ENCODE peak calls at places on chromosome X, in nine cellular contexts. O is PC-3, G is psoas muscle, L is HL-60, W is glutamatergic neuron, D is hepatocyte, E is endothelial cell, Z is nephron progenitor cell, Y is AG04449. V is an unnamed sample.

GRCh38 chrX:80174925-80175574 is 160.5 kb downstream of the TBX22 start:
- DNase-seq in O (peak; percentile 68), G (peak; percentile 37), L (no peak), W (no peak), D (peak; percentile 12), E (no peak), Z (no peak), Y (no peak), V (no peak)

GRCh38 chrX:124421898-124422622 is 75.7 kb downstream of the SH2D1A start:
- DNase-seq in O (peak; percentile 23), G (no peak), L (no peak), W (no peak), D (no peak), E (no peak), Z (no peak), Y (no peak), V (no peak)

GRCh38 chrX:125374169-125374568 is 54.5 kb downstream of the TEX13C start:
- DNase-seq in O (no peak), G (no peak), L (no peak), W (no peak), D (no peak), E (no peak), Z (no peak), Y (no peak), V (no peak)

GRCh38 chrX:47241201-47242011 is 8.6 kb downstream of the USP11 start:
- DNase-seq in O (no peak), G (no peak), L (no peak), W (no peak), D (no peak), E (no peak), Z (no peak), Y (no peak), V (no peak)

GRCh38 chrX:107684956-107685385 is 56.7 kb downstream of the PRPS1 start:
- DNase-seq in O (no peak), G (peak; percentile 85), L (peak; percentile 87), W (no peak), D (peak; percentile 58), E (peak; percentile 11), Z (no peak), Y (no peak), V (no peak)

GRCh38 chrX:85977218-85977617 is 70.1 kb downstream of the CHM start:
- DNase-seq in O (no peak), G (no peak), L (no peak), W (no peak), D (no peak), E (no peak), Z (no peak), Y (no peak), V (peak; percentile 21)

GRCh38 chrX:137549073-137549472 is 16.9 kb upstream of the ZIC3 start:
- DNase-seq in O (no peak), G (no peak), L (no peak), W (no peak), D (no peak), E (no peak), Z (no peak), Y (no peak), V (no peak)

GRCh38 chrX:75067931-75068330 is 88.2 kb downstream of the ABCB7 start:
- DNase-seq in O (peak; percentile 14), G (no peak), L (no peak), W (no peak), D (no peak), E (no peak), Z (no peak), Y (no peak), V (no peak)

GRCh38 chrX:139112432-139112831 is 400.9 kb upstream of the FGF13 start:
- DNase-seq in O (peak; percentile 79), G (no peak), L (no peak), W (no peak), D (peak; percentile 4), E (no peak), Z (no peak), Y (no peak), V (no peak)

GRCh38 chrX:133369065-133369464 is 46.2 kb downstream of the GPC4 start:
- DNase-seq in O (no peak), G (no peak), L (no peak), W (no peak), D (no peak), E (no peak), Z (no peak), Y (no peak), V (no peak)

GRCh38 chrX:105226499-105226898 is 6.0 kb upstream of the TEX13A start:
- DNase-seq in O (no peak), G (no peak), L (no peak), W (no peak), D (no peak), E (no peak), Z (no peak), Y (no peak), V (no peak)

GRCh38 chrX:2626750-2627149 is 64.3 kb upstream of the CD99 start:
- DNase-seq in O (no peak), G (no peak), L (no peak), W (no peak), D (no peak), E (no peak), Z (no peak), Y (no peak), V (no peak)

GRCh38 chrX:2631743-2632532 is 59.2 kb upstream of the CD99 start:
- DNase-seq in O (no peak), G (no peak), L (peak; percentile 49), W (no peak), D (no peak), E (no peak), Z (no peak), Y (no peak), V (no peak)

GRCh38 chrX:2629316-2630168 is 61.6 kb upstream of the CD99 start:
- DNase-seq in O (no peak), G (no peak), L (peak; percentile 32), W (no peak), D (no peak), E (no peak), Z (no peak), Y (no peak), V (no peak)

GRCh38 chrX:2628751-2629315 is 62.3 kb upstream of the CD99 start:
- DNase-seq in O (no peak), G (no peak), L (no peak), W (no peak), D (no peak), E (no peak), Z (no peak), Y (no peak), V (no peak)

DNA sequence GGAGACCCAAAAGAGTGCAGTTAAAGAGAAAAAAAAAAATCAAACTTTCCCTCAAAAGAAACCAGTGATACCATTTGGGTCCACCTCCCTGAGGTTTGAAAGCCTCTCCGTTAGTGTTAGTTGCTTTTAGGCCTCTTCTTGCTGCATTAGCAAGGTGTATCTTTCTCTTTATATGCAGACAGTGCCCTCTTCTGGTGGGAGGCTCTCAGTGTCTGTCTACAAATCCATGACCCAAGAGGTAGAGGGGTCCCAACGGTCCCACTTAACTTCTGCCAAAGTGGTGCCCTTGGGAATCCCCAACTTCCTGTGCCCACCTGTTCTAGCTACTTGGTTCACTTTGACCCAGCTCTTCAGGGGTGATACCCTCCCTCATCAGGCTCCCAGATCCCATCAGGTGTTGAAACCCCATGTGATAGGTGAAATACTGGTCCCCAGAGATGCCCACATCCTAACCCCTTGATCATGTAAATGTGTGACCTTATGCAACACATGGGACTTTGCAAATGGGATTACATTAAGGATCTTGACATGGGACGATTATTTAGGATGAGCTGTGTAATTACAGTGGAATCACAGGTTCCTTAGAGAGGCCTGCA is 63.7 kb upstream of the CD99 start:
- DNase-seq in O (peak; percentile 55), G (no peak), L (no peak), W (peak; percentile 61), D (peak; percentile 52), E (no peak), Z (peak; percentile 55), Y (no peak), V (peak; percentile 41)
- TF ChIP-seq CTCF in O (peak; percentile 73), G (peak; percentile 32), L (no peak), W (peak; percentile 69), D (peak; percentile 54), E (peak; percentile 29), Z (peak; percentile 70), Y (peak; percentile 51), V (peak; percentile 70)

DNA sequence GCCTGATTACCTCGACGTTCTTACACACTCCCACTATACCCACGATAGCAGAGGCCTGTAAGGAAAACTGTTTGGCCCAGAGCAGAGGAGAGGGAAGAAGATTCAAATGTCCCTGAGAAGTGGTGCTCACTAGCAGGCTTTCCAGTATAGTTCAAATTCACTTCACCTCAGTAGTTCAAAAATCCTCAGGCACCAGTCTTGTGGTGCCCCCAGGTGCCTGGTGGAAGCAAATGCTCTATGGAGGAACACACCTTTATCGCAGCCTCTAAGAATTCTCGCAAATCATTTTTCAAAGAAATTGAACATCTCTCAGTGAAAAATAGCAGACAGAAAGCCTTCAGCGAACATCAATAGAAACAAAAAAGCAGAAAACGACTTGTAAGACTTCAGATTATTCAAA is 12.2 kb upstream of the MTMR1 start:
- DNase-seq in O (peak; percentile 66), G (no peak), L (no peak), W (no peak), D (peak; percentile 23), E (no peak), Z (no peak), Y (no peak), V (no peak)
- TF ChIP-seq CTCF in O (peak; percentile 85), G (no peak), L (no peak), W (no peak), D (peak; percentile 45), E (no peak), Z (peak; percentile 22), Y (peak; percentile 10), V (peak; percentile 41)

DNA sequence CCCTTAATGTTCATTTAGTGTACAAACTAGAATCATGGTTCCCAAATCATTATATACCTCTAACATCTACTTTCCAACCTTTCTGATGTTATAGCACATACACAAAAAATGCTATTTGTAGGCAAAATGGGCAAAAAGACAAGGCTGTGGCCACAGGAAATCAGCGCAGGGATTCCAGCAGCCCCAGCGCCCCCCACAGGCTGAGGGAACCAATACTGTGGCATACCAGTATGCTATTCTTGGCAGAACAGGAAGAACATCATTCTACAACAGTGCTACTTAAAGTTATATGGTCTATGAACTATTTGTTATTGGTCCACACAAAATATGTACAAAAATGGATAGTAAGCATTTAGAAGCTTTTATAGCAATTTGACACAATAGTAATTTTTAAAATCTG is 25.3 kb downstream of the STEEP1 start:
- DNase-seq in O (no peak), G (no peak), L (no peak), W (peak; percentile 13), D (no peak), E (peak; percentile 12), Z (no peak), Y (no peak), V (no peak)
- TF ChIP-seq CTCF in O (peak; percentile 38), G (no peak), L (no peak), W (no peak), D (no peak), E (no peak), Z (no peak), Y (no peak), V (peak; percentile 28)

DNA sequence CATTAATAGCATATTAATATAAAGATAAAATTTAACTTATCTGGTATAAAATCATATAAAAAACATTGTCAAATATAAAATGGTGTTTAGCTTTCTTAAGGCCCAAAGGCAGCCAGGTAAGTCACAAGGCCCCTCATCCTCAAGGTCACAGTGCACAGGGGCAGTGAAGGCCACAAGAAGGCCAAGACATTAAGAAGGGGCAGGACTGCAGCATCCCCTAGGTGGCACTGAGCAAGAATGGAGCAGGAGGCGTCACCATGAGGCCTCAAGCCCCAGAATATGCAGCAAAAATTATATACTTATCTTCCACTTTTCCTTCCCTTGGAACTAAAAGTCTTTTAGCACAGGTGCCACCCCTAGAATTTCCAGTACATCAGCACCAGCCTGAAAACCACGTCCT is 49.5 kb upstream of the MAGEA8 start:
- DNase-seq in O (no peak), G (no peak), L (no peak), W (no peak), D (no peak), E (no peak), Z (no peak), Y (no peak), V (no peak)
- TF ChIP-seq CTCF in O (no peak), G (no peak), L (no peak), W (no peak), D (no peak), E (no peak), Z (no peak), Y (no peak), V (no peak)